ENCODE peak calls at places on chromosomes 2 and 18, in seven cellular contexts. E is cardiac muscle cell, H is upper lobe of left lung, V is ovary, F is left ventricle myocardium inferior, P is GM23338, A is astrocyte. Y is an unnamed sample.

GRCh38 chr18:46261799-46262198 is 157.6 kb downstream of the HAUS1 start:
- DNase-seq in A (peak), E (no peak), H (no peak), P (peak), F (no peak), V (no peak), Y (no peak)

GRCh38 chr2:186603208-186603765 is 13.4 kb downstream of the ITGAV start:
- DNase-seq in V (no peak), H (no peak), A (no peak), E (no peak), P (no peak), F (no peak), Y (no peak)

GRCh38 chr2:39730685-39731302 is 48.3 kb downstream of the THUMPD2 start:
- DNase-seq in H (no peak), V (no peak), P (peak), F (no peak), E (peak), A (no peak), Y (no peak)

GRCh38 chr18:12287131-12287681 is 20.8 kb upstream of the TUBB6 start:
- DNase-seq in P (peak), F (no peak), E (no peak), V (no peak), H (no peak), A (no peak), Y (no peak)

GRCh38 chr2:74959106-74959751 is 786 bp downstream of the POLE4 start:
- DNase-seq in P (no peak), E (no peak), F (no peak), H (peak), V (peak), A (no peak), Y (no peak)

GRCh38 chr18:31942301-31942998 is 478 bp downstream of the TRAPPC8 start:
- DNase-seq in H (peak), P (peak), V (no peak), F (no peak), E (no peak), A (peak), Y (peak)

GRCh38 chr2:212990697-212991096 is 160.7 kb downstream of the IKZF2 start:
- DNase-seq in E (no peak), H (no peak), P (no peak), V (no peak), F (no peak), A (no peak), Y (no peak)

GRCh38 chr18:37487400-37487831 is 78.2 kb downstream of the CELF4 start:
- DNase-seq in F (no peak), E (no peak), H (no peak), V (peak), P (no peak), A (no peak), Y (no peak)

GRCh38 chr2:232488097-232488711 is 570 bp upstream of the ECEL1 start:
- DNase-seq in P (peak), F (peak), V (peak), E (no peak), A (no peak), H (no peak), Y (no peak)
- TF ChIP-seq CTCF in P (peak), F (no peak), V (no peak), E (no peak), A (no peak), H (no peak), Y (no peak)

DNA sequence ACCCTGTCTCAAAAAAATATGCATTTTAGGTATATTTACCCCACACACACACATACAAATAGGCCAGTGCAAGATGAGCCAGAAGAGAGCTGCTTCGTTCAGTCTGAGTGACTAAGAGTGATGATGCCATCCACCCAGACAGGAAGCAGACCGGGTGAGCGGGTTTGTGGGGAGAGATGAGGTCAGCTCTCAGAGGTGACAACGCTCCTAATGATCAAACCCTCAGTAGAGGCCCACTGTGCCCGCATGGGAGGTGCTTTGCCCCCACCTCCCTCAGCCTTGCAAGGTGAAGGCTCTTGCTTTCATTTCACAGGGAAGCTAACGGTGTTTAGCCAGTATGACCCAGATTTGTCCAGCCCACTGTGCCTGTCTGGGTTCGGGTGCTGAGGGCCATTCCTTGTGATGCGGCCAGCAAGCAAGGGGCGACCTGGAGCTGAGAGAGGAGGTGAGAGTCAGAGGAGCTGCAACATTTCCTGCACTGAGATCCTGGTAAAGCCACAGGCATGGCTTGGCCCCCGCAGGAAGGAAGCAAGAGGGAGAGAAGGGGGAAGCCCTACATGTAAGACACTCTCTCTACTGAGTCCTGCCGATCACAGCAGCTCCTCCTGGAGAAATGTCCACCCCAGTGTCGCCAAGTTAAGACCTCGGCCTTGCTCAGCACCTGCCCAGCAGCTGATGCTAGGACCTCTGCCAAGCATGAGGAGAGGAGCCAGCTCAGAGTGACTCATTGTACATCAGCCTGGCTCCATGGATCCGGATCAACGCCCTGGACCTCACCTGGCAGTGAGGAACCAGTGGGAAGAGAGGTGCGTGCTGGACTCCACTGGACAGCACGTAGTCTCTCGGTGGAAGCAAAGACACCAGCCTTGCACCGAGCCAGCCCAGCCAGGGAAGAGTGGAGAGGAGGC is 37.0 kb downstream of the NIFK start:
- DNase-seq in P (no peak), E (no peak), H (peak), A (peak), V (no peak), F (peak), Y (peak)
- H3K4me3 ChIP-seq in P (no peak), E (no peak), H (no peak), A (no peak), V (no peak), F (no peak), Y (peak)

DNA sequence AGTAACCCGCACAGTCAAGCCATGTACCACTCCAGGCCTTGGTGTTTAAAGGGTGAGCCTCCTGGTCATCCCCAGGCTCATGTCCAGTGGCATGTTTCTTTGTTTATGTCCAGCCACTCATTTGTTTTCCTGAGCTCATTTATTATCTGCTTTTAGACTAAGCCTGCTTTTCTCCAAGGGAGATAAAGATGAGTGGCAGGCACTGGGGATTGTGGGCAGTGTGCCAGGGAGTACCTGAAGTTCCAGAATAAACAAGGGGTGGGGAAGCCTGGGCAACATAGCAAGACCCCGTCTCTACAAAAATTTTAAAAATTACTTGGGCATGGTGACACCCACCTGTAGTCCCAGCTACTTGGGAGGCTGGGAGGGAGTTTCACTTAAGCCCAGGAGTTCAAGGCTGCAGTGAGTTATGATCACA is 1.9 kb downstream of the ANXA4 start:
- DNase-seq in F (no peak), A (no peak), P (no peak), E (no peak), V (no peak), H (no peak), Y (no peak)
- H3K27ac ChIP-seq in F (no peak), A (no peak), P (no peak), E (no peak), V (no peak), H (no peak), Y (no peak)

DNA sequence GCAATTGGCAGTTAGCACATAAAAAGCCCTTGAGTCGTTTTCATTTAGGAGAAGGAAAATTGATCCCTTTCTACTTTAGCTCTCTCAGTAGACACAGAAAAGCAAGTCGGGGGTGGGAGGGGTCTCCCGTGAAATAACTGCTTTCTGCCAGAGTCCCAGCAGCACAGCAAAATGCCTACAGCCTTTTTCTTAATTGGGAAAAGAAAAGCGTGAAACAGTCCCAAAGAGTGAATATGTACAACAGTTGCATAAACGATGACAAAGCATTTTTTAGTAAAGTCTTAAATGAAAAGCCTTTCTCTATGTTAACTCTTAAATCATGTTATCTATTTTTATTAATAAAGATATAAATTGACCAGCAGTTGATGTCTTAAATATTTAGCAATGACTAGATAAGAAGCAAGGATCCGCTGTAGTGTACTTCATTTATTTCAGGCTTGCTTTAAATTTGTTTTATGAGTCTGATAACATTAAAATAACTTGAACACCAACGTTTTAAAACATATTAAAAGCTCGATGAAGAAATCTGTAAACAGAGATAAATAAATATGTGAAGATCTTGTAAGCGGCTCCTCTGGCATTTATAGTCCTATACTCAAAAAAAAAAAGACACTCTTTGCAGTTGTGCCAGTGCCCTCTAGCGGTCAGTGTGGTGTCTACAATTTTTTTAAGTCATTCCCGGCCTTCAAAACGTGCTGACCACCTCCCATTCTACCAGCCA is 42.3 kb upstream of the ATIC start:
- DNase-seq in A (peak), V (peak), H (peak), P (peak), F (peak), E (peak), Y (peak)
- TF ChIP-seq CTCF in A (peak), V (peak), H (peak), P (peak), F (peak), E (peak), Y (peak)

DNA sequence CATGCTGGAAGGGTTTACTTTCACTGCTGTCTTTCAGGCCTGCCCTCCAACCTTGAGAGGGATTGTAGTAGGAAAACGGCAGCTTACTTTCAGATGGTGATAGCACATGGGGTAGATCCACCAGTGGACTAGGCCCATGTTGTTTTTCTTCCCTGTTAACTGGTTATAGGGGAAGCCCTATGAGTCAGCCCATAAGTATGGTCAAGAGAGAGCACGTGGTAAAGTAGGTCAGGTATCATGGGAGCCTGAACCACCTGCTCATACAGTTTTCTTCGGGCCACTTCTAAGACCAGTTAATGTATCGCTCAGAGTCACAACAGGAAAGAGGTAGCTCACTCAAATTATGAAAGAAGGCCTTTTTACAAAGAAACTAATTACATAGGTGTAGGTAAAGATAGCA is 33.0 kb downstream of the PDK1 start:
- DNase-seq in E (no peak), P (no peak), V (no peak), F (no peak), A (peak), H (peak), Y (no peak)
- H3K4me3 ChIP-seq in E (no peak), P (no peak), V (no peak), F (no peak), A (no peak), H (no peak), Y (no peak)

DNA sequence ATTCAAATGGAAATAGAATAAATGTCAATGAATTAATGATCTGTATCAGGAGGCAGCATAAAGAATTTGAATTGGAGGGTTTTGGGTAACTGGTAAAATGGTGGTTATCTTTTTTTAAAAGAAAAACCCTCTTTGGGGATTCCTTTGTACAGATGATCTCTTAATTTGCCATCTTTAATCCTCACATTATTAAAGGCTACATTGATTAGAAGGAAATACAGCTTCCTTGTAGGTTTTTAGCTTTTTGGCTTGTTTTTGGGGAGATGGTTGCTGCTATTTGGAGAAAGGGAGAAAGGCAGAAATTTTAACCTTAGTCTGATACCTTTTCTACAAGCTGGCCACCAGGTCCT is 600 bp upstream of the MAPRE2 start:
- DNase-seq in V (no peak), E (no peak), A (no peak), H (no peak), F (no peak), P (no peak), Y (no peak)
- H3K27ac ChIP-seq in V (peak), E (peak), A (peak), H (peak), F (peak), P (peak), Y (peak)

GRCh38 chr2:96144481-96145027 is 686 bp downstream of the DUSP2 start:
- DNase-seq in H (no peak), P (peak), V (no peak), E (no peak), A (no peak), F (no peak), Y (no peak)

GRCh38 chr2:96146881-96147592 is 1.8 kb upstream of the DUSP2 start:
- DNase-seq in H (peak), P (no peak), E (no peak), V (peak), F (no peak), A (peak), Y (no peak)

GRCh38 chr2:96147593-96148201 is 2.5 kb upstream of the DUSP2 start:
- DNase-seq in A (no peak), H (peak), E (peak), P (no peak), F (no peak), V (peak), Y (no peak)

GRCh38 chr2:96145028-96145939 is at the start of gene DUSP2:
- DNase-seq in H (peak), E (peak), A (peak), P (peak), V (peak), F (peak), Y (peak)

GRCh38 chr2:96146151-96146880 is 1.1 kb upstream of the DUSP2 start:
- DNase-seq in V (peak), H (peak), E (no peak), P (no peak), F (peak), A (peak), Y (peak)
- TF ChIP-seq CTCF in V (no peak), H (no peak), E (no peak), P (no peak), F (no peak), A (no peak), Y (no peak)

GRCh38 chr2:178829981-178830380 is 22.8 kb upstream of the TTN start:
- DNase-seq in F (no peak), E (no peak), H (no peak), P (no peak), V (no peak), A (no peak), Y (no peak)

GRCh38 chr2:178827111-178827510 is 19.9 kb upstream of the TTN start:
- DNase-seq in A (no peak), F (no peak), H (no peak), E (no peak), P (no peak), V (no peak), Y (no peak)

GRCh38 chr2:178829299-178829698 is 22.1 kb upstream of the TTN start:
- DNase-seq in V (no peak), A (peak), H (no peak), F (no peak), P (no peak), E (no peak), Y (no peak)

GRCh38 chr2:178828496-178828895 is 21.3 kb upstream of the TTN start:
- DNase-seq in A (no peak), V (no peak), F (no peak), P (no peak), E (no peak), H (no peak), Y (no peak)

GRCh38 chr2:178827739-178828487 is 20.7 kb upstream of the TTN start:
- DNase-seq in V (no peak), H (no peak), P (no peak), E (no peak), A (no peak), F (no peak), Y (no peak)
- H3K4me3 ChIP-seq in V (no peak), H (no peak), P (no peak), E (no peak), A (no peak), F (no peak), Y (no peak)

DNA sequence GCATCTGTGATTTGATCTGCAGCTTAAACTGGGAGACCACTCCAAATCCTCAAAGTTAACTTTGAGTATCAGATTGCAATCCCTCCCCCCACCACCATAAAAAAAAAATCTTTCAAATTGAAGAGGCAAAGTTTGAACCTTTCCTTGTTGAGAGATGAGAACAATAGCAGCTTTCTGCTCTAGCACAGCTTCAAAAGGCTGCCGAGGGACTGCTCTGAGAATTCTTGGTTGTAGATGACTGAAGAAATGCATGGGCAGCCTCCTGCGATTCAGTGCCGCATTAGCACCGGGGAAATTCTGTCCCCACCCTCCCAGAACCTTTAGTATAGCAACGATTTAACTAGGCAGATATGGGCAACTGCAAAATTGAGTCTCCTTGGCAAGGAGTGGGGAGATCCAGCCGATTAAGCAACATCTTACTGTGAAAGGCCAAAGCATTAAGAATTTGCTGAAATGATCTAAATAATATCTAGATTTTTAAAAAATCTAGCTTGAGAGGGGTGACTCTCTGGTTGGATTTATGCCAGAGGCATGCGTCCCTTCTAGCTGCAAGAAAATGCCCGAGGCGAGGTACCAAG is 3.9 kb upstream of the SP5 start:
- DNase-seq in F (no peak), A (no peak), V (no peak), E (no peak), H (no peak), P (peak), Y (no peak)
- H3K27ac ChIP-seq in F (no peak), A (no peak), V (no peak), E (no peak), H (no peak), P (no peak), Y (no peak)

DNA sequence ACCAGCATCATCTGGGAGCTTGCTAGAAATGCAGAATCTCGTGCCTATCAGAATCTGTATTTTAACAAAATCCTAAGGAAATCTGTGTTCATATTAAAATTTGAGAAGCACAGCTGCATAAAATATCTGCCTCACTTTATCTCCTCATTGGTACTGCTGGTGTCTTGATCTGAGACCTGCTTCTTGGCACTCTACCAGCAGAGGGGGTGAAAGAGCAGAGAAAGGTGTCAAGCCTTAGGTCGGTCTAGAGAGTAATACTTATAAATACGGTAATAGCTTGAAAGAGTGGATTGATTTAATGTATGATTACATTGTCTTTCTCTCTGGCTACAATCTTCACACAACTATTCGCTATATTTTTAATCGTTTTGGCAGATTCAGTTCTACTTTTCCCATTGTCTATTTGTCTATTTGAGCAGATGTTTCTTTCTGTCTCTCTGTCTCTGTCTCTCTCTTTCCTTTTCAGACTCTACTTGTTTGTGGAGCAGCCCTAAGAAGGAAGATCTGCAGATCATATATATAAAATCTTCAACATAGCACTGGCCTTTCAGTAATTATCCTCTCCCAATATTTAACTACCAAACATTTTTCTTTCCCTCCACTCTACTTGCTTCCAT is 1.7 kb upstream of the GCG start:
- DNase-seq in V (no peak), A (peak), F (no peak), P (peak), H (peak), E (peak), Y (peak)
- TF ChIP-seq CTCF in V (no peak), A (peak), F (peak), P (peak), H (peak), E (peak), Y (peak)